ENCODE peak calls at places on chromosomes 7 and 10, in four cellular contexts. F is H1, K is SK-N-SH, J is GM12878. U is an unnamed sample.

GRCh38 chr7:44076101-44076895 is 6.0 kb downstream of the POLM start:
- DNase-seq in F (no peak), K (no peak), J (no peak), U (no peak)

GRCh38 chr10:79453392-79453791 is 8.0 kb upstream of the ZCCHC24 start:
- DNase-seq in F (no peak), K (no peak), J (no peak), U (no peak)

GRCh38 chr10:68553138-68553537 is 7.0 kb upstream of the TET1 start:
- DNase-seq in F (no peak), K (no peak), J (no peak), U (no peak)

GRCh38 chr7:95772298-95772770 is at the start of gene DYNC1I1:
- DNase-seq in F (no peak), K (peak), J (no peak), U (peak)

GRCh38 chr10:123013456-123014419 is 4.9 kb downstream of the ACADSB start:
- DNase-seq in F (no peak), K (no peak), J (no peak), U (no peak)

GRCh38 chr10:46234026-46234425 is 52.8 kb upstream of the ANTXRL start:
- DNase-seq in F (no peak), K (no peak), J (no peak), U (no peak)

GRCh38 chr7:42597296-42597695 is 314.6 kb downstream of the C7orf25 start:
- DNase-seq in F (no peak), K (no peak), J (no peak), U (no peak)

GRCh38 chr7:48244902-48245301 is 73.6 kb downstream of the ABCA13 start:
- DNase-seq in F (no peak), K (no peak), J (no peak), U (no peak)

GRCh38 chr7:138752568-138753518 is 45.0 kb upstream of the TMEM213 start:
- DNase-seq in F (no peak), K (peak), J (peak), U (peak)

GRCh38 chr7:1810521-1810920 is 140.4 kb downstream of the ELFN1 start:
- DNase-seq in F (no peak), K (no peak), J (no peak), U (no peak)

GRCh38 chr7:142039231-142039630 is 43.6 kb downstream of the MGAM start:
- DNase-seq in F (no peak), K (no peak), J (no peak), U (no peak)

GRCh38 chr7:105277341-105277740 is 111.4 kb downstream of the SRPK2 start:
- DNase-seq in F (no peak), K (no peak), J (no peak), U (no peak)

GRCh38 chr10:31808258-31809218 is 120.1 kb downstream of the ARHGAP12 start:
- DNase-seq in F (no peak), K (peak), J (peak), U (peak)

GRCh38 chr10:15222511-15222910 is 54.0 kb upstream of the NMT2 start:
- DNase-seq in F (no peak), K (no peak), J (no peak), U (no peak)

GRCh38 chr7:84237533-84238173 is 43.1 kb upstream of the SEMA3A start:
- DNase-seq in F (no peak), K (no peak), J (no peak), U (no peak)

GRCh38 chr7:15525652-15526263 is 36.1 kb downstream of the AGMO start:
- DNase-seq in F (no peak), K (no peak), J (no peak), U (no peak)

GRCh38 chr10:84896909-84897308 is 568.5 kb downstream of the CCSER2 start:
- DNase-seq in F (no peak), K (no peak), J (no peak), U (no peak)

GRCh38 chr10:19652750-19653149 is 163.5 kb upstream of the PLXDC2 start:
- DNase-seq in F (no peak), K (no peak), J (no peak), U (no peak)

GRCh38 chr10:33244354-33244967 is 90.0 kb downstream of the NRP1 start:
- DNase-seq in F (no peak), K (no peak), J (no peak), U (no peak)

GRCh38 chr10:49298666-49298989 is 342 bp upstream of the C10orf71 start:
- DNase-seq in F (no peak), K (no peak), J (no peak), U (no peak)

GRCh38 chr7:47479821-47480575 is 101.9 kb downstream of the TNS3 start:
- DNase-seq in F (no peak), K (no peak), J (no peak), U (no peak)

GRCh38 chr10:75048669-75049098 is 62.8 kb upstream of the SAMD8 start:
- DNase-seq in F (no peak), K (no peak), J (no peak), U (no peak)

GRCh38 chr10:102554531-102554930 is 50.8 kb downstream of the SUFU start:
- DNase-seq in F (no peak), K (no peak), J (no peak), U (no peak)

GRCh38 chr10:68831961-68832455 is 4.7 kb downstream of the STOX1 start:
- DNase-seq in F (no peak), K (no peak), J (no peak), U (no peak)

GRCh38 chr7:102279537-102280400 is 6.9 kb upstream of the SH2B2 start:
- DNase-seq in F (peak), K (peak), J (no peak), U (peak)

GRCh38 chr7:43004076-43004475 is 71.9 kb downstream of the MRPL32 start:
- DNase-seq in F (no peak), K (no peak), J (no peak), U (no peak)

GRCh38 chr7:6658618-6659345 is 21.7 kb downstream of the ZNF316 start:
- DNase-seq in F (no peak), K (peak), J (no peak), U (no peak)

GRCh38 chr7:25101817-25102216 is 23.2 kb downstream of the CYCS start:
- DNase-seq in F (no peak), K (no peak), J (no peak), U (no peak)

GRCh38 chr10:122567056-122567660 is 6.6 kb downstream of the DMBT1 start:
- DNase-seq in F (peak), K (peak), J (no peak), U (no peak)

GRCh38 chr10:89342219-89342966 is 14.6 kb downstream of the IFIT3 start:
- DNase-seq in F (no peak), K (peak), J (no peak), U (no peak)
- TF ChIP-seq TCF12 in F (no peak), K (no peak), J (no peak), U (no peak)

DNA sequence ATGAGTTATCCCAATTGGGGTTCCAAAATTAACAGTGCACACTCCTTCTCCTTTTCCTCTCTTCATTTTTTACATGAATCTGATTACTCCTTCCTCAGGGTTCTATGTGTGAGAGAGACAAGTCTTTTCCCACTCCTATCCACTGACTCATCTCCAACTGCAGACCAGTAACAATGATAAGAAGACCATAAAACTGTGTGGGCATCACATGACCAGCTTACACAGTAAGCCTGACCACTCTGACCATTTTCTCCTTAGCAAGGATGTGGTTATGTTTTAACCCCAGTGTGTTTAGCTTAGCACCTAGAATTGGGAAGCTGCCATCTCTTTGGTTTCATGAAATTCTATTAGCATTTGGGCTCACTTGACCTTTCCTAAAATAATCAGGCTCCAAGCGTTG is 145.0 kb upstream of the CALCR start:
- DNase-seq in F (no peak), K (no peak), J (no peak), U (no peak)
- TF ChIP-seq TCF12 in F (no peak), K (no peak), J (no peak), U (no peak)

DNA sequence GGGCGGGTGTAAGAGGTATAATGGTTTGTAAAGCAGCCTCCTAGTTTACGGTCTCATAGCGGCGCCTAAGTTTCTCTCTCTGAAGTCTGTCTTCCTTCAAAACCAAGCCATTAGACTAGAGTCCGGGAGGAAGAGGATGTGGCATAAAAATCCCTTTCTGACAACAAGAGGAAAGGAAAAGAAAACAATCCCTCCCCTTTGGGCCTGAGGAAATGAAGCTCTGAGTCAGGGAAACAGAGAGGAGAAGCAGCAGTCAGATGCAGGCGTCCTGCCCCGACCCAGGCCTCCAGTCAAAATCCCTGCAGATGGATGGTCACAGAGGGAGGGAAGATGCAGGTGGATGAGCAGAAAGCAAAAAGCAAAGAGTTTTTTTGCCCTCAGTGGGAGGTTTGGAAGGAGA is 23.7 kb downstream of the PARP12 start:
- DNase-seq in F (no peak), K (no peak), J (no peak), U (no peak)
- TF ChIP-seq TCF12 in F (no peak), K (no peak), J (no peak), U (no peak)

GRCh38 chr7:120207037-120207436 is 65.9 kb upstream of the KCND2 start:
- DNase-seq in F (peak), K (no peak), J (no peak), U (no peak)
- TF ChIP-seq TCF12 in F (no peak), K (no peak), J (no peak), U (no peak)

GRCh38 chr10:3735175-3735574 is 49.8 kb downstream of the KLF6 start:
- DNase-seq in F (no peak), K (peak), J (no peak), U (peak)

GRCh38 chr10:3737811-3738311 is 47.1 kb downstream of the KLF6 start:
- DNase-seq in F (no peak), K (no peak), J (no peak), U (no peak)

GRCh38 chr10:3738855-3739350 is 46.1 kb downstream of the KLF6 start:
- DNase-seq in F (no peak), K (no peak), J (no peak), U (no peak)

GRCh38 chr10:3729397-3729796 is 55.6 kb downstream of the KLF6 start:
- DNase-seq in F (no peak), K (no peak), J (no peak), U (no peak)

GRCh38 chr10:3734111-3734510 is 50.9 kb downstream of the KLF6 start:
- DNase-seq in F (no peak), K (no peak), J (no peak), U (no peak)
- TF ChIP-seq TCF12 in F (no peak), K (no peak), J (no peak), U (no peak)

DNA sequence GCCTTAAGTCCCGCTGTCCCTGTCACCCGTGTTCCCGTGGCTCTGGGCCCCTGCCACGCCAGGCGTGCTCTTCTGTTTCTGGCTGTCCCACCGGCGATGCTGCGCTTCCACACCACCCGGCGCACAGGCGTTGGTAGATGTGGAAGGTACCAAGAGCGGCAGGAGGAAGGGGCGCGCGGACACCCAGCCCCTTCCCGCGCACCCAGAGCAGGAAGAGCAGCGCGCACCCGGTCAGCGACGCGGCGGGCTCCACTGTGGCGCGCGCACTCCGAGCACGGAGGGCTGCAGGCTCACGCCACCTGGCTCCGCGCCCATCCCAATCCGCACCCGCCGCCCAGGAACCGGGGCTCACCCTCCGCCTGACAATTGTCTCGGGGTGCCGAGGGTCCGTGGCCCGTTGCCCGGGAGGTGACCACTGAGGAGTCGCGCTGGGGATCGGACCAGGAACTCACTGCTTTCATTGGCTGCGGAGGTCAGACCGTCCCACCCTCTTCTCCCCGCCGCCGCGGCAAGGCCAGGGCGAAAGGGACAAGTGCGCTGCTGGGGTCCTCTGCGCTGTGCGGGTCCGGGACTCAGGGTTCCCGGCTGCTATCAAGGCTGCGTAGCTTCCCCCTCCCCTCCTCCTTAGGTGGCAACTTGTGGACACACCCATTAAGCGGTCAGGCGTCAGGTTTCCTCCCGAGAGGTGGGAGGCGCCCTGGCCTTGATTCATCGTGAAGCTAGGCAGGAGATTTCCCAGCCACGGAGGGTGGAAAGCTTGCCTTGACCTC is 121.6 kb upstream of the ZNF92 start:
- DNase-seq in F (peak), K (peak), J (peak), U (peak)
- TF ChIP-seq TCF12 in F (no peak), K (no peak), J (no peak), U (peak)

GRCh38 chr10:59108886-59109288 is 67.6 kb upstream of the PHYHIPL start:
- DNase-seq in F (no peak), K (no peak), J (no peak), U (peak)
- TF ChIP-seq TCF12 in F (no peak), K (no peak), J (no peak), U (no peak)

U was measured in HepG2.